ENCODE peak calls at places on chromosomes 5 and 9, in eight cellular contexts. K, V, L, I, E, A, W and C are unnamed samples.

GRCh38 chr5:103582364-103582763 is 19.8 kb upstream of the NUDT12 start:
- DNase-seq in K (no peak), V (peak), L (no peak), I (peak), E (no peak), A (no peak), W (peak), C (no peak)

GRCh38 chr9:37430841-37431597 is 8.5 kb downstream of the GRHPR start:
- DNase-seq in K (no peak), V (no peak), L (no peak), I (peak), E (no peak), A (no peak), W (peak), C (no peak)

GRCh38 chr5:160635678-160636077 is 214.0 kb downstream of the PTTG1 start:
- DNase-seq in K (no peak), V (no peak), L (no peak), I (no peak), E (no peak), A (no peak), W (no peak), C (no peak)

GRCh38 chr9:104838958-104839357 is 75.0 kb downstream of the NIPSNAP3B start:
- DNase-seq in K (no peak), V (no peak), L (no peak), I (no peak), E (no peak), A (no peak), W (no peak), C (no peak)

GRCh38 chr5:126641387-126641786 is 40.6 kb downstream of the PHAX start:
- DNase-seq in K (no peak), V (no peak), L (no peak), I (no peak), E (no peak), A (peak), W (no peak), C (no peak)

GRCh38 chr9:93107825-93108161 is 11.8 kb downstream of the CARD19 start:
- DNase-seq in K (no peak), V (no peak), L (no peak), I (no peak), E (no peak), A (no peak), W (no peak), C (no peak)

GRCh38 chr5:151825445-151825844 is 53.7 kb downstream of the G3BP1 start:
- DNase-seq in K (peak), V (peak), L (peak), I (peak), E (peak), A (peak), W (peak), C (no peak)

GRCh38 chr5:6078881-6079280 is 299.5 kb downstream of the MED10 start:
- DNase-seq in K (no peak), V (no peak), L (no peak), I (no peak), E (no peak), A (no peak), W (no peak), C (no peak)

GRCh38 chr5:81826128-81826527 is 75.2 kb upstream of the SSBP2 start:
- DNase-seq in K (no peak), V (no peak), L (no peak), I (no peak), E (no peak), A (no peak), W (no peak), C (no peak)

GRCh38 chr5:543755-544674 is 19.8 kb upstream of the SLC9A3 start:
- DNase-seq in K (peak), V (no peak), L (peak), I (no peak), E (peak), A (peak), W (no peak), C (peak)

GRCh38 chr9:580652-581342 is 260.7 kb upstream of the DMRT1 start:
- DNase-seq in K (no peak), V (no peak), L (no peak), I (no peak), E (no peak), A (no peak), W (no peak), C (no peak)

GRCh38 chr9:582775-583174 is 258.7 kb upstream of the DMRT1 start:
- DNase-seq in K (no peak), V (no peak), L (no peak), I (no peak), E (no peak), A (no peak), W (no peak), C (no peak)

DNA sequence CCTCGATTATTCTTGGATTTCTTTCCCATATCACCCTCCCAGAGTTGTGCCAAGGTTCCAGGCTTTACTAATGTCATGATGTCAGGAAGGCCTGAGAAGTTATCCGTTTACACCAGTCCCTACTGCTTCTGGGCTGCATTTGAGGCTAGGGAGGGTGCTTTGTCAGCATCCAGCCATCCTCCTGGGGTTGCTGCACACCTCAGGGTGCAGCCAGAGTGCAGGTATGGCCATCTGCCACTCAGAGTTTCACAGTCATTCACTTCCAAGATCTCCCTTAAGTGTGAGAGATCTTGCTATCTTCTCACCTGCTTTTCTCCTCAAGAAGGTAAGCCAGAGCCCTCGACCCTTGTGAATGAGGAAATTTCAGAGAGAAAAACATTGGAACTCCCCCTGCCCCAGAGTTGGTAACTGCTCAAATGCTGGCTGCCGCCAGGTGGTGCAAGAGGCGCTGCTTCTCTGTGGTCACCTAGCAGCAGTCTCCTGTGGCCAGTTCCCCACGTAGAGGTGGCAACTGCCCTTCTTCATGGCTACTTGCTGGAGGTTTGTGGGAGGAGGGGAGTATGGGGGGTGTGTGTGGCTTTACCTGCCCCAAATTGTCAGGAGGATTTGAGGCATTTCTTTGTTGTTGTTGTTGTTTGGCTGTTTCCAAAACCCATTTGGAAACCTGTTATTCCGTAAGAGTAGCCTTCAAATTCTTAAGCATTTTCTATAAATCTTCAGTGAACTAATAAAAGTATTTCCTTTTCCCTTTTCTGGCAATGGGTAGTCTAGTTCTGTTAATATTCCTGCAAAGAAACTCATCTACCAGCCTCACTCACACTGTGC is 259.6 kb upstream of the DMRT1 start:
- DNase-seq in K (no peak), V (no peak), L (no peak), I (peak), E (no peak), A (no peak), W (no peak), C (no peak)
- TF ChIP-seq CTCF in K (no peak), V (peak), L (no peak), I (peak), E (no peak), A (no peak), W (peak), C (no peak)

DNA sequence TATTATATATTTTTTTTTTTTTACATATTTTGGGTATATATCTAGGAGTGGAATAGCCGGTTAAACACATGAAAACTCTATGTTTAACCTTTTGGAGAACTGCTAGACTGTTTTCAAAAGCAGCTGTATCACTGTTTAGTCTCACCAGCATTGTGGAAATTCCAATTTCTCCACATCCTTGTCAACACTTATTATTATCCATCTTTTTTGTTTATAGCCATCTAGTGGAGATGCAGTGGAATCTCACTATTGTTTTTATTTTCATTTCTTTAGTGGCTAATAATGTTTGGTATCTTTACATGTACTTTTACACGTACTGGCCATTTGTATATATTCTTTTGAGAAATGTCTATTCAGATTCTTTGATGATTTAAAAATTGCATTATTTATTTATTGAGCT is 22.7 kb upstream of the CCDC180 start:
- DNase-seq in K (no peak), V (no peak), L (no peak), I (no peak), E (no peak), A (no peak), W (no peak), C (no peak)
- TF ChIP-seq CTCF in K (no peak), V (peak), L (no peak), I (peak), E (no peak), A (no peak), W (peak), C (no peak)

DNA sequence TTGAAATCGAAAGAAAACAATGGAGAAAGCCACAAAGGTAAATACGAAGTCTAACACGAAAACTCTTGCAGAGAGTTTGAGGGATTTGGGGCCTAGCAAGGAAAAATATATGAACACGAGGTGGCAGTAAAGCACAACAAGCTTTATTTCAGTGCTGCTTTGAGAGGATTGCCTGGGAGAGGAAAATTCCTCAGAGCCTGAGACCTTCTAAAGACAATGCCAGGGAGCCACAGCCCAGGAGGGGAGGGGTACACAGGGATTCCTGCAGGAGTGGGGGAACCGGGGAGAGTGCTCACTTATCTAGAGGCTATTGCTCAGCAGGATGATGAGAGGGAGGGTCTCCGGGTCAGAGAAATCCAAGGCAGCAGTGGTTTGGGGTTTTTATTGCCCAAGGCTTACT is 134.9 kb upstream of the ADCY2 start:
- DNase-seq in K (no peak), V (no peak), L (no peak), I (peak), E (no peak), A (peak), W (peak), C (no peak)
- TF ChIP-seq CTCF in K (no peak), V (no peak), L (peak), I (peak), E (peak), A (peak), W (peak), C (no peak)

GRCh38 chr9:1709347-1709746 is 305.8 kb upstream of the SMARCA2 start:
- DNase-seq in K (no peak), V (no peak), L (no peak), I (no peak), E (no peak), A (no peak), W (no peak), C (no peak)
- TF ChIP-seq CTCF in K (no peak), V (peak), L (no peak), I (peak), E (peak), A (no peak), W (no peak), C (no peak)